ENCODE peak calls at places on chromosomes 2 and 18, in four cellular contexts. T is activated CD8-positive, alpha-beta memory T cell treated with anti-CD3 and anti-CD28 coated beads, Interleukin-2, amount 50 U/mL, for 48 hours; M is H54; W is GM23338. Q is an unnamed sample.

GRCh38 chr2:72630767-72631166 is 195.1 kb downstream of the EXOC6B start:
- DNase-seq in M (no peak), T (no peak), W (no peak), Q (no peak)

GRCh38 chr2:1736997-1737480 is 7.3 kb downstream of the PXDN start:
- DNase-seq in T (peak), W (no peak), M (no peak), Q (no peak)

GRCh38 chr18:9066358-9066757 is 36.1 kb upstream of the NDUFV2 start:
- DNase-seq in M (no peak), T (no peak), W (no peak), Q (no peak)

GRCh38 chr2:239114119-239114581 is 266.3 kb downstream of the TWIST2 start:
- DNase-seq in T (no peak), W (no peak), M (peak), Q (no peak)

GRCh38 chr2:36911012-36911411 is 55.3 kb downstream of the STRN start:
- DNase-seq in W (no peak), M (no peak), T (no peak), Q (no peak)

GRCh38 chr18:8231316-8231715 is 377.9 kb upstream of the RAB12 start:
- DNase-seq in M (no peak), T (no peak), W (no peak), Q (no peak)

GRCh38 chr2:8634466-8635172 is 47.2 kb upstream of the ID2 start:
- DNase-seq in W (no peak), M (no peak), T (no peak), Q (no peak)

GRCh38 chr2:127024769-127025356 is 82.1 kb downstream of the BIN1 start:
- DNase-seq in W (peak), M (no peak), T (no peak), Q (peak)

GRCh38 chr2:102520009-102520408 is 47.0 kb downstream of the SLC9A4 start:
- DNase-seq in W (peak), M (peak), T (no peak), Q (peak)

GRCh38 chr2:95158891-95159619 is 593 bp downstream of the ZNF514 start:
- DNase-seq in W (peak), M (peak), T (peak), Q (peak)

GRCh38 chr2:240832816-240833497 is 12.9 kb upstream of the KIF1A start:
- DNase-seq in M (no peak), T (no peak), W (no peak), Q (no peak)

GRCh38 chr2:106638043-106638442 is 150.9 kb downstream of the CD8B2 start:
- DNase-seq in W (peak), T (no peak), M (no peak), Q (peak)

GRCh38 chr2:175366814-175367213 is 185.3 kb upstream of the ATP5MC3 start:
- DNase-seq in M (peak), W (peak), T (no peak), Q (peak)

GRCh38 chr2:226759768-226760167 is 39.9 kb downstream of the IRS1 start:
- DNase-seq in W (no peak), T (no peak), M (no peak), Q (no peak)

GRCh38 chr18:37476182-37476581 is 89.4 kb downstream of the CELF4 start:
- DNase-seq in M (no peak), W (peak), T (peak), Q (no peak)

GRCh38 chr2:120392923-120393322 is 47.0 kb downstream of the INHBB start:
- DNase-seq in M (no peak), W (no peak), T (no peak), Q (no peak)

GRCh38 chr18:7567487-7568425 is 640 bp downstream of the PTPRM start:
- DNase-seq in W (peak), T (peak), M (peak), Q (no peak)

GRCh38 chr2:96137611-96138129 is 632 bp downstream of the ASTL start:
- DNase-seq in M (no peak), T (no peak), W (no peak), Q (no peak)

GRCh38 chr18:5106730-5107129 is 90.3 kb downstream of the AKAIN1 start:
- DNase-seq in M (no peak), T (no peak), W (peak), Q (no peak)

Q was measured in NCI-H774.